ENCODE peak calls at places on chromosomes 4 and X, in five cellular contexts. F is glutamatergic neuron, A is endodermal cell, L is OCI-LY7, R is GM10248. M is an unnamed sample.

GRCh38 chrX:15151267-15152196 is 118.4 kb downstream of the ASB9 start:
- DNase-seq in A (no peak), L (no peak), F (no peak), R (no peak), M (no peak)

GRCh38 chr4:75724867-75725724 is 719 bp downstream of the USO1 start:
- DNase-seq in F (peak; percentile 87), L (peak; percentile 66), R (peak; percentile 83), A (peak; percentile 86), M (peak; percentile 77)

GRCh38 chr4:137608085-137608484 is 75.8 kb upstream of the PCDH18 start:
- DNase-seq in F (no peak), R (no peak), A (no peak), L (no peak), M (no peak)

GRCh38 chr4:142091691-142092182 is 455.4 kb downstream of the IL15 start:
- DNase-seq in A (no peak), R (no peak), F (no peak), L (no peak), M (no peak)

GRCh38 chr4:56871357-56871993 is 36.2 kb upstream of the REST start:
- DNase-seq in R (no peak), F (no peak), L (no peak), A (peak; percentile 78), M (peak; percentile 8)

GRCh38 chrX:13028871-13029336 is 15.5 kb downstream of the FAM9C start:
- DNase-seq in R (no peak), L (no peak), F (no peak), A (peak; percentile 85), M (no peak)

GRCh38 chr4:147351083-147351787 is 129.7 kb upstream of the EDNRA start:
- DNase-seq in F (no peak), L (no peak), R (no peak), A (no peak), M (no peak)

GRCh38 chr4:6052679-6053078 is 34.4 kb upstream of the C4orf50 start:
- DNase-seq in F (no peak), L (no peak), R (no peak), A (no peak), M (no peak)

GRCh38 chrX:13167444-13168207 is 123.2 kb upstream of the FAM9C start:
- DNase-seq in L (peak; percentile 4), F (no peak), A (no peak), R (no peak), M (no peak)

GRCh38 chr4:165016971-165017370 is 14.8 kb upstream of the TRIM60 start:
- DNase-seq in L (no peak), R (no peak), F (no peak), A (peak; percentile 90), M (peak; percentile 25)

GRCh38 chr4:53786632-53787031 is 195.3 kb upstream of the LNX1 start:
- DNase-seq in R (no peak), F (no peak), L (no peak), A (no peak), M (no peak)

GRCh38 chr4:169013396-169013795 is 3.3 kb upstream of the CBR4 start:
- DNase-seq in A (no peak), F (no peak), L (no peak), R (no peak), M (no peak)

GRCh38 chr4:14180983-14181601 is 553.6 kb upstream of the BOD1L1 start:
- DNase-seq in A (no peak), R (no peak), F (no peak), L (no peak), M (no peak)

GRCh38 chrX:43939187-43939926 is 33.8 kb downstream of the NDP start:
- DNase-seq in L (no peak), R (no peak), A (no peak), F (no peak), M (no peak)

GRCh38 chr4:145843148-145843547 is 95.5 kb downstream of the ZNF827 start:
- DNase-seq in F (no peak), R (no peak), L (no peak), A (no peak), M (no peak)

GRCh38 chr4:110484767-110485166 is 8.8 kb downstream of the ENPEP start:
- DNase-seq in A (no peak), R (no peak), F (no peak), L (no peak), M (no peak)

GRCh38 chr4:25913851-25914669 is at the start of gene SMIM20:
- DNase-seq in L (peak; percentile 93), R (peak; percentile 98), A (peak; percentile 98), F (peak; percentile 92), M (peak; percentile 93)

GRCh38 chr4:87032884-87033533 is 98.2 kb downstream of the AFF1 start:
- DNase-seq in F (no peak), A (no peak), L (no peak), R (no peak), M (no peak)

GRCh38 chr4:2714918-2715317 is 41.2 kb downstream of the TNIP2 start:
- DNase-seq in A (no peak), R (no peak), F (no peak), L (no peak), M (no peak)

GRCh38 chr4:93834371-93835066 is 6.0 kb downstream of the ATOH1 start:
- DNase-seq in F (peak; percentile 61), R (no peak), L (no peak), A (peak; percentile 84), M (peak; percentile 35)

GRCh38 chrX:120561634-120562568 is 1.1 kb upstream of the CUL4B start:
- DNase-seq in L (peak; percentile 16), A (no peak), F (no peak), R (no peak), M (no peak)

GRCh38 chr4:8732092-8732491 is 139.5 kb downstream of the CPZ start:
- DNase-seq in R (no peak), A (peak; percentile 20), L (no peak), F (no peak), M (no peak)

GRCh38 chrX:40479777-40480318 is 100.9 kb upstream of the ATP6AP2 start:
- DNase-seq in A (no peak), F (no peak), R (no peak), L (no peak), M (no peak)

GRCh38 chr4:113665036-113665435 is 96.5 kb downstream of the CAMK2D start:
- DNase-seq in L (no peak), R (no peak), A (no peak), F (no peak), M (no peak)

GRCh38 chr4:185457136-185457535 is 14.4 kb downstream of the CCDC110 start:
- DNase-seq in L (no peak), A (peak; percentile 53), F (no peak), R (no peak), M (no peak)

GRCh38 chrX:7215842-7216241 is 67.9 kb upstream of the PUDP start:
- DNase-seq in L (no peak), A (no peak), F (no peak), R (no peak), M (no peak)

GRCh38 chrX:11908371-11908770 is 150.3 kb downstream of the MSL3 start:
- DNase-seq in A (peak; percentile 50), R (peak; percentile 16), F (no peak), L (peak; percentile 17), M (peak; percentile 9)

GRCh38 chr4:141347738-141348524 is 127.2 kb downstream of the ZNF330 start:
- DNase-seq in A (no peak), F (no peak), L (no peak), R (no peak), M (no peak)

GRCh38 chr4:137819964-137820383 is 287.7 kb upstream of the PCDH18 start:
- DNase-seq in R (peak; percentile 7), F (no peak), A (peak; percentile 76), L (peak; percentile 54), M (peak; percentile 33)

GRCh38 chr4:102501635-102502382 is 650 bp downstream of the NFKB1 start:
- DNase-seq in F (peak; percentile 68), L (peak; percentile 78), A (peak; percentile 89), R (peak; percentile 59), M (peak; percentile 65)

GRCh38 chr4:22500831-22501714 is 14.8 kb downstream of the ADGRA3 start:
- DNase-seq in F (no peak), R (no peak), A (no peak), L (no peak), M (no peak)

GRCh38 chrX:29652484-29652883 is 562.9 kb upstream of the MAGEB2 start:
- DNase-seq in R (no peak), F (no peak), L (no peak), A (no peak), M (no peak)

GRCh38 chrX:63506320-63506719 is 155.2 kb upstream of the SPIN4 start:
- DNase-seq in A (no peak), F (no peak), L (peak; percentile 37), R (peak; percentile 5), M (no peak)

GRCh38 chr4:7970031-7970946 is 30.6 kb upstream of the AFAP1 start:
- DNase-seq in A (peak; percentile 75), R (peak; percentile 62), L (no peak), F (no peak), M (no peak)

DNA sequence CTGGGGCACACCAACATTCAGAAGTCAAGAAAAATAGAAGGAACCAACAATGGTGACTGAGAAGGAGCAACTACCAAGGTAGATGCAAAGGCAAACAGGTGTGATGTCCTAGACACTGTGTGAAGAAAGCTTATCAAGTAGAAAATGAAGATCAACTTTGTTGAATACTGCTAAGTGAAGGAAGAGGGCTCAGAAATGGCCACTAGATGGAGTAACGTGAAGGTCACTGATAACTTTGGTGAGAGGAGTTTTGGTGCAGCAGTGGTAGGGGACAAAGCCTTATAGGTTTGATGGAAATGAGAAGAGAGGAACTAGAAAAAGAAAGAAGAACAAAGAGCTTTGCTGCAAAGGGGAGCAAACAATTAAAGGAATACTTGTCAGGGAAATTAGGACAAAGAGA is 23.5 kb downstream of the OTC start:
- DNase-seq in L (peak; percentile 14), F (no peak), A (peak; percentile 42), R (peak; percentile 10), M (peak; percentile 18)
- TF ChIP-seq CTCF in L (peak; percentile 67), F (peak; percentile 26), A (peak; percentile 74), R (peak; percentile 34), M (peak; percentile 26)

GRCh38 chr4:139761461-139761860 is 95.8 kb downstream of the MGST2 start:
- DNase-seq in L (peak; percentile 63), F (no peak), A (peak; percentile 68), R (no peak), M (no peak)
- TF ChIP-seq CTCF in L (peak; percentile 69), F (peak; percentile 57), A (peak; percentile 72), R (no peak), M (peak; percentile 19)

DNA sequence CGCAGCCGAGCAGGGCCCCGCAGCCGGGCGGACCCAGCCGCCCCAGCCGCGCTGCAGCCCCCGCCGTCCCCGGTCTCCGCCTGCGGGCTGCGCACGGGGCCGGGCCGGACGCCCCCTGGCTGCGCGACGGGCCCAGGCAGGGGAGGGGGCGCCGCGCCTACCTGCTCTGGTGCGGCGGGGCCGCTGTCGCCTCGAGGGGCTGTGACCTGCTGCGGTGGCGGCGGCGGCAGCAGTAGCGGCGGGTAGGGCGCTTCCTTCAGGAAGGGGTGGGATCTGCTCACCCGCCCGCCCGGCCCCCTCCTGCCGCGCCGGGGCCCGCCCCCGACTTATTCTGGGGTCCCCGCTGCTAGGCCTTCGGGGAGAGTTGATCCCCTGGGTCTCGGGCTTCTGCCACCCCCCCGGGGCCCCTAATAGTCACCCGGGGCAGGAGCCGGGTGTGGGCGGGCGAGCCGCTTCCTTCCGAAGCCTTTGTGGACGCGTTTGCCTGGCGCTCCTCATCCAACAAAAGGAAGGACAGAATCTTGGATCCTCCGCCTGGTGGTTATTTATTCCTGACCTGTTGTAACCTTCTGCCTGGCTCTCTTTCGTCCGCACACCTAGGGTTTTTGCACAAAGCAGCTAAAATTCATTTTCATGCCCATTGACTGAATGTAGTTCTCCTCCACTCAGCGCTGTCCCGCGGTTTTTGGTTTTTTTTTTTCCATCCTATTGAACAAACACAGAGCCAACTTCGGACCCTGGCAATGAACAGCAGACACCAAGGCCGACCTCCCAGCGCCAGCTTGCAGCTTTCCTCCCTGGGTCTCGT is at the start of gene TMEM150C:
- DNase-seq in R (no peak), F (peak; percentile 71), A (peak; percentile 88), L (no peak), M (peak; percentile 55)
- TF ChIP-seq CTCF in R (peak; percentile 2), F (peak; percentile 14), A (peak; percentile 52), L (no peak), M (no peak)

GRCh38 chr4:19888587-19888986 is 363.1 kb upstream of the SLIT2 start:
- DNase-seq in L (peak; percentile 11), A (no peak), F (no peak), R (no peak), M (no peak)
- TF ChIP-seq CTCF in L (peak; percentile 62), A (peak; percentile 27), F (no peak), R (no peak), M (no peak)

M was measured in endothelial cell.